ENCODE peak calls at places on chromosome 1, in four cellular contexts. O is K562, P is HepG2, U is GM12878. G is an unnamed sample.

GRCh38 chr1:233627376-233627775 is 13.5 kb downstream of the KCNK1 start:
- DNase-seq in O (no peak), U (no peak), P (no peak), G (no peak)

GRCh38 chr1:210558302-210558701 is 229.6 kb downstream of the HHAT start:
- DNase-seq in U (no peak), O (peak), P (no peak), G (peak)

GRCh38 chr1:41536296-41536695 is 51.8 kb upstream of the EDN2 start:
- DNase-seq in U (no peak), P (no peak), O (no peak), G (no peak)

GRCh38 chr1:147598631-147599361 is 57.5 kb downstream of the BCL9 start:
- DNase-seq in U (no peak), O (no peak), P (no peak), G (peak)

GRCh38 chr1:228084325-228084724 is 1.8 kb downstream of the ARF1 start:
- DNase-seq in O (peak), P (no peak), U (no peak), G (no peak)

GRCh38 chr1:100622037-100622436 is 84.1 kb downstream of the GPR88 start:
- DNase-seq in O (no peak), U (no peak), P (no peak), G (peak)

GRCh38 chr1:54671985-54672608 is 30.5 kb downstream of the MROH7 start:
- DNase-seq in O (peak), P (peak), U (peak), G (peak)

GRCh38 chr1:82565146-82565545 is 764.4 kb downstream of the ADGRL2 start:
- DNase-seq in P (no peak), O (no peak), U (no peak), G (no peak)

GRCh38 chr1:64476251-64476952 is 6.5 kb downstream of the CACHD1 start:
- DNase-seq in P (no peak), U (no peak), O (no peak), G (no peak)

DNA sequence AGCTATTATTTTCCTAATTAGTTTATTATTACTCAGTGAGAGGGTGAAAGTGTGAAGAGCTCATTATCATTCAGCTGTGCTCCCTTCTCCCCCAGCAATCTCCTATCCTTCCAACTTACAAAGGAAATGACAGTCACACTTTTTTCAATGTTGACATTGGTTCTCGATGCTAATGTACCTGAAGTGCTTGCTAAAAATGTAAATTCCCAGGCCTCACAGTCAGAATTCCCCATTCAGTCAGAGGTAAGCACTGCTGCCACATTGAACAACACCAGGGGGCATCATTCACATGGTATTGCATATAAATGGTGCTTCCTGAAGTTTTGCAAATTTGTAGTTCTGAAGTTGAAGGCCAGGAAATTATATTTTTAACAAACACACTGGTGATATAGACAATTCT is 132.7 kb upstream of the FOXD3 start:
- DNase-seq in P (no peak), O (no peak), U (no peak), G (no peak)
- TF ChIP-seq FOXM1 in P (no peak), O (no peak), U (no peak), G (no peak)

GRCh38 chr1:201215531-201216357 is 25.1 kb downstream of the IGFN1 start:
- DNase-seq in U (no peak), O (no peak), P (no peak), G (no peak)
- TF ChIP-seq BHLHE40 in U (no peak), O (no peak), P (no peak), G (no peak)

GRCh38 chr1:181513786-181514297 is 30.5 kb downstream of the CACNA1E start:
- DNase-seq in O (no peak), P (no peak), U (no peak), G (no peak)

GRCh38 chr1:181518152-181518551 is 34.8 kb downstream of the CACNA1E start:
- DNase-seq in U (no peak), O (no peak), P (no peak), G (no peak)

GRCh38 chr1:181517181-181517875 is 34.0 kb downstream of the CACNA1E start:
- DNase-seq in P (no peak), U (no peak), O (no peak), G (no peak)

GRCh38 chr1:181516706-181517105 is 33.4 kb downstream of the CACNA1E start:
- DNase-seq in O (no peak), P (no peak), U (no peak), G (no peak)

GRCh38 chr1:181514298-181515290 is 31.3 kb downstream of the CACNA1E start:
- DNase-seq in O (no peak), U (peak), P (no peak), G (no peak)
- TF ChIP-seq FOXM1 in O (no peak), U (no peak), P (no peak), G (no peak)

GRCh38 chr1:182119631-182120030 is 58.1 kb upstream of the ZNF648 start:
- DNase-seq in O (no peak), P (no peak), U (no peak), G (no peak)

GRCh38 chr1:182122265-182122664 is 60.8 kb upstream of the ZNF648 start:
- DNase-seq in P (peak), O (no peak), U (no peak), G (no peak)

GRCh38 chr1:182126272-182126800 is 64.8 kb upstream of the ZNF648 start:
- DNase-seq in P (no peak), O (no peak), U (no peak), G (no peak)

GRCh38 chr1:182122855-182123254 is 61.3 kb upstream of the ZNF648 start:
- DNase-seq in U (no peak), O (no peak), P (no peak), G (no peak)

DNA sequence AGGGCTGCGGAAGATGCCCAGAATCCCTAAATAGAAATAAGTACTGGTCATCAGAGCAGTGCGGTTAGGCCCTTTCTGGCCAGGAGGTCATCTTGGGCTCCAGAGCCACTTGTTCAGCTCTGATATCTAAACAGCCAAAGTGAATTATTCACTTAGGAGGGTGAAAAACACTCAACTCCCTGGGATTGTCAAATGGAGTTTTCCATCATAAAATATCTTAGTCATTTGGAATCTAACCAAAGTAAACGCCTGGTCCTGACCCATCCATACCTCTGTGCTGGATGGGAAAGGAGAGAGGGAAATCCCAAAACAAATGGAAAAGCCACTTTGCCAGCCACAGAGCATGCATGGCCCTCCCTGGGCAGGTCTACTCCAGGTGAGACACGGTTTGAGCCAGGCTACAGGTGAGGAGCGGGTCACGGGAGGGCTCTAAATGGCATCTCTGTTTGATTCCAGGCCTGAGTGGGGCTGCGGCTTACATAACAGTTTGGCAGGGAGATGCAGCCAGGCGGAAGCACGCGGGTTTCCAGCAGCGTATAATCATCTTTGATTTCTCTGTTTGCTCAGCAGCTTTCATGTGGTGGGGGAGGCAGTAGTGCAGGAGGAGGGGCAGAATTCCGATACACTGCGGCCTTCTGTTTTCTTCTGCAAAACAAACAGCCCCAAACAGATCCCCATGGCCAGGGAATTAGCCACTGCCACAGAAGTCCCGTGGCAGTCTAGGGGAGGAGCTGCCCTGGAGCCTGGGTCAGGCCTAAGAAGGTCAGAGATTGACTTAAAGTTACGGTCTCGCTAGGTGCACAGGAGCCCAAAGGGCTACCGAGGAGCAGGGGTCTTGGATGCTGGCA is 59.1 kb upstream of the ZNF648 start:
- DNase-seq in P (peak), O (no peak), U (no peak), G (peak)
- TF ChIP-seq BHLHE40 in P (peak), O (no peak), U (no peak), G (no peak)

GRCh38 chr1:74652711-74653131 is 20.9 kb downstream of the ERICH3 start:
- DNase-seq in O (no peak), P (no peak), U (peak), G (no peak)
- TF ChIP-seq FOXM1 in O (no peak), P (no peak), U (peak), G (no peak)